ENCODE peak calls at places on chromosomes 16 and 17, in six cellular contexts. One of them, this sample, is unnamed.

GRCh38 chr17:15392326-15392739 is 50.9 kb upstream of the TEKT3 start:
- DNase-seq in upper lobe of right lung: no peak
- DNase-seq in brain microvascular endothelial cell: peak
- DNase-seq in lung: no peak
- DNase-seq in omental fat pad: no peak
- DNase-seq in AG04450: peak
- DNase-seq in this sample: no peak

GRCh38 chr16:28830531-28830930 is 7.7 kb downstream of the ATXN2L start:
- DNase-seq in upper lobe of right lung: no peak
- DNase-seq in AG04450: no peak
- DNase-seq in brain microvascular endothelial cell: no peak
- DNase-seq in omental fat pad: no peak
- DNase-seq in lung: no peak
- DNase-seq in this sample: no peak

GRCh38 chr16:23359092-23359760 is 57.1 kb downstream of the SCNN1B start:
- DNase-seq in lung: no peak
- DNase-seq in omental fat pad: no peak
- DNase-seq in upper lobe of right lung: no peak
- DNase-seq in AG04450: no peak
- DNase-seq in brain microvascular endothelial cell: no peak
- DNase-seq in this sample: no peak

GRCh38 chr16:25066747-25067631 is 44.6 kb upstream of the LCMT1 start:
- DNase-seq in omental fat pad: peak
- DNase-seq in AG04450: no peak
- DNase-seq in upper lobe of right lung: peak
- DNase-seq in lung: peak
- DNase-seq in brain microvascular endothelial cell: peak
- DNase-seq in this sample: peak

GRCh38 chr17:82126479-82127314 is 28.7 kb upstream of the FASN start:
- DNase-seq in upper lobe of right lung: no peak
- DNase-seq in brain microvascular endothelial cell: no peak
- DNase-seq in AG04450: no peak
- DNase-seq in omental fat pad: no peak
- DNase-seq in lung: no peak
- DNase-seq in this sample: no peak

GRCh38 chr17:51617876-51618455 is 357.6 kb downstream of the UTP18 start:
- DNase-seq in upper lobe of right lung: no peak
- DNase-seq in AG04450: no peak
- DNase-seq in lung: no peak
- DNase-seq in brain microvascular endothelial cell: no peak
- DNase-seq in omental fat pad: no peak
- DNase-seq in this sample: no peak

GRCh38 chr17:61364463-61364846 is 35.2 kb upstream of the TBX2 start:
- DNase-seq in lung: no peak
- DNase-seq in omental fat pad: no peak
- DNase-seq in upper lobe of right lung: no peak
- DNase-seq in AG04450: no peak
- DNase-seq in brain microvascular endothelial cell: no peak
- DNase-seq in this sample: no peak

GRCh38 chr17:2853111-2853721 is 57.0 kb downstream of the RAP1GAP2 start:
- DNase-seq in upper lobe of right lung: peak
- DNase-seq in AG04450: no peak
- DNase-seq in lung: peak
- DNase-seq in omental fat pad: peak
- DNase-seq in brain microvascular endothelial cell: peak
- DNase-seq in this sample: peak

GRCh38 chr17:16484445-16485169 is 7.4 kb downstream of the LRRC75A start:
- DNase-seq in brain microvascular endothelial cell: no peak
- DNase-seq in omental fat pad: no peak
- DNase-seq in AG04450: no peak
- DNase-seq in lung: no peak
- DNase-seq in upper lobe of right lung: no peak
- DNase-seq in this sample: no peak

GRCh38 chr16:82954224-82954929 is 327.6 kb downstream of the CDH13 start:
- DNase-seq in omental fat pad: no peak
- DNase-seq in AG04450: peak
- DNase-seq in upper lobe of right lung: no peak
- DNase-seq in lung: no peak
- DNase-seq in brain microvascular endothelial cell: peak
- DNase-seq in this sample: no peak

GRCh38 chr17:59848778-59849177 is 44.0 kb downstream of the TUBD1 start:
- DNase-seq in brain microvascular endothelial cell: peak
- DNase-seq in upper lobe of right lung: peak
- DNase-seq in omental fat pad: no peak
- DNase-seq in AG04450: no peak
- DNase-seq in lung: peak
- DNase-seq in this sample: peak

GRCh38 chr17:34370997-34371395 is 8.0 kb upstream of the CCL1 start:
- DNase-seq in brain microvascular endothelial cell: no peak
- DNase-seq in lung: no peak
- DNase-seq in omental fat pad: no peak
- DNase-seq in upper lobe of right lung: no peak
- DNase-seq in AG04450: no peak
- DNase-seq in this sample: peak

GRCh38 chr17:60301644-60302043 is 90.3 kb downstream of the USP32 start:
- DNase-seq in lung: no peak
- DNase-seq in omental fat pad: no peak
- DNase-seq in AG04450: no peak
- DNase-seq in brain microvascular endothelial cell: no peak
- DNase-seq in upper lobe of right lung: no peak
- DNase-seq in this sample: no peak

DNA sequence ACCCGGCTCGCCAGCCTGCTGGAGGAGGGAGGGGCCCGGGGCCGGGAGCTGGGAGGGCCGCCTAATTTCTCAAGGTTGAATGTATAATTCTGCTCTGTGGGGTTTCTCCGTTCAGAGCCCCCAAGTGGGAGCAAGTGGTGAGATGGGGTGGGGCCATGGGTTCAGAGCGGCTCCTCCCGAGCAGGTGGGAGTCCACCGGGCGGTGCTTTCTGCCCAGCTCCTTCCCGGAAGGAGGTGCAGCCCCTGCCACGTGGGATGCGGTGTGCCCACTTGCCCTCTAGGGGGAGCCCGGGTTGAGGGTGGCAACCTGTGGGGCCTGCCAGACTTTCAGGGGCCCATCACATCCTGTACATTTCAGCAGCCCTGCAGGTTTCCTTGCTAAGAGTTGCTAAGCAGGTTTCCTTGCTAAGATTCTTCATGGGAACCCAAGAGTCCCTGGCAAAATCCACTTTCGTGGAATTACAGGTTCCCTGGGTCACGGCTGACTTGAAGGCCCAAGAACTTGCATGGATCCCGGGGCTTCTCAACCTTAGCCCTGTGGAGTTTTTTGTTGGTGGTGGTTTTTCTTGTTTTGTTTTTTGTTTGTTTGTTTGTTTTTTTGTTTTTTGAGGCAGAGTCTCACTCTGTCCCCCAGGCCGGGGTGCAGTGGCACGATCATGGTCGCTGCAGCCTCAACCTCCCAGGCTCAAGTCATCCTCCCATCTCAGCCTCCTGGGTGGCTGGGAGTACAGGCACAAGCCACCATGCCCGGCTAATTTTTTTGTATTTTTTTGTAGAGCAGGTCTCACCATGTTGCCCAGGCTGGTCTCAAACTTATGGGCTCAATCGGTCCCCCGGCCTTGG is 196.6 kb upstream of the GSE1 start:
- DNase-seq in lung: peak
- DNase-seq in brain microvascular endothelial cell: no peak
- DNase-seq in AG04450: no peak
- DNase-seq in omental fat pad: no peak
- DNase-seq in upper lobe of right lung: peak
- DNase-seq in this sample: peak
- TF ChIP-seq CTCF in lung: peak
- TF ChIP-seq CTCF in brain microvascular endothelial cell: peak
- TF ChIP-seq CTCF in AG04450: peak
- TF ChIP-seq CTCF in omental fat pad: no peak
- TF ChIP-seq CTCF in upper lobe of right lung: peak
- TF ChIP-seq CTCF in this sample: peak

DNA sequence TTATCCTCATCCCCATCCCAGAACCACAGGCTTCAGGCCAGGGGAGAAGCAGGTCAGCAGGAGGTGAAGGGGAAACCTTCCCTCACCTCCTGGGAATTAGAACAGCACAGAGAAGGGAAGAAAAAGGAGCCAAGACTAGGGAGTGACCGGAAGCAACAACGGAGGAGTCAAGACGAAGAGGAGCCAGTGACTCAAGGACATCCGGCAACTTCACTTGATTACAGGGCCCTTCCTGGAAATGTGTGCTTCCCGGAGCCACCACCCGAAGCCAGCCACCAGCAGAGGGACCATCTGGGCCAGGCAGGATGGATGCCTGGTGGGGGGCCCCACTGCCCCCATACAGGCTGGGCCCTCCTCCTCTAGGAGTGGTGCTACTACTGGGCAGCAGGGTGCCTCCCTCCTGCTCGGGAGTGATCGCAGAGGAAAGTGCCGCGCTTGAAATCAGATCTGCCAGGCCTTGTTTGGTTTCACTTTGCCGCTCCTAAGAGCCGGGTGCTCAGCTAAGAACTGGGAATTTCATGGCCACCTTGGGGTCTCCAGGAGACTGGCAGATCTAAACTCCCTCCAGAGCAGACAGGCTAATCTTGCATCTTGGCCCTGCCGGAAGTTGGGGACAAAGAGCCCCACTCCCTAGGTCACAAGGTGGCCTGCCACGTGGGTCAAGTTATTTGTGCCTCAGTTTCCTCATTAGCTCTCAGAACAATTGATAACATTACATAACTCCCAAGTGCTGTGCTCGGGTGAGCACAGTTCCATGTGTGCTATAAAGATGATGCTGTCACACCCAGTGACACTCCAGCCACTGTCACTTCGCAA is 6.6 kb downstream of the CDC42EP4 start:
- DNase-seq in AG04450: no peak
- DNase-seq in brain microvascular endothelial cell: peak
- DNase-seq in upper lobe of right lung: peak
- DNase-seq in omental fat pad: no peak
- DNase-seq in lung: peak
- DNase-seq in this sample: no peak
- TF ChIP-seq CTCF in AG04450: peak
- TF ChIP-seq CTCF in brain microvascular endothelial cell: peak
- TF ChIP-seq CTCF in upper lobe of right lung: peak
- TF ChIP-seq CTCF in omental fat pad: no peak
- TF ChIP-seq CTCF in lung: no peak
- TF ChIP-seq CTCF in this sample: peak

DNA sequence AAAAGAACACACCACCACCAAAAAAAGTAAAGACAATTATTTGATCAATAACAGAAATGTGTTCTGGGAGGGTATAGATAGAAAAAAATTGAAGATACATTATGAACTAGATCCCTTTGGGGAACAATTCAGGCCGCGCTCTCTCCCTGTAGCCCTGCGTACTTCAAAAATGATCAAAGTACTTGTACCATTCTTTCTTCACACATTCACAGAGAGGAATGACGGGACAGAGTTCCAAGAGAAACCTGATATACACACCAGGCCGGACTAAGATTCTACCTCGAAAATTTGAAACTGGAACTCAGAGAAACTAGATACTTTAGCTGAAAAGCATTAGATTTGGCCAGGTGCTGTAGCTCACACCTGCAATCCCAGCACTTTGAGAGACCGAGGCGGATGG is 50.0 kb downstream of the CNOT1 start:
- DNase-seq in upper lobe of right lung: no peak
- DNase-seq in lung: no peak
- DNase-seq in brain microvascular endothelial cell: no peak
- DNase-seq in AG04450: no peak
- DNase-seq in omental fat pad: no peak
- DNase-seq in this sample: no peak
- TF ChIP-seq CTCF in upper lobe of right lung: no peak
- TF ChIP-seq CTCF in lung: no peak
- TF ChIP-seq CTCF in brain microvascular endothelial cell: no peak
- TF ChIP-seq CTCF in AG04450: no peak
- TF ChIP-seq CTCF in omental fat pad: no peak
- TF ChIP-seq CTCF in this sample: no peak

DNA sequence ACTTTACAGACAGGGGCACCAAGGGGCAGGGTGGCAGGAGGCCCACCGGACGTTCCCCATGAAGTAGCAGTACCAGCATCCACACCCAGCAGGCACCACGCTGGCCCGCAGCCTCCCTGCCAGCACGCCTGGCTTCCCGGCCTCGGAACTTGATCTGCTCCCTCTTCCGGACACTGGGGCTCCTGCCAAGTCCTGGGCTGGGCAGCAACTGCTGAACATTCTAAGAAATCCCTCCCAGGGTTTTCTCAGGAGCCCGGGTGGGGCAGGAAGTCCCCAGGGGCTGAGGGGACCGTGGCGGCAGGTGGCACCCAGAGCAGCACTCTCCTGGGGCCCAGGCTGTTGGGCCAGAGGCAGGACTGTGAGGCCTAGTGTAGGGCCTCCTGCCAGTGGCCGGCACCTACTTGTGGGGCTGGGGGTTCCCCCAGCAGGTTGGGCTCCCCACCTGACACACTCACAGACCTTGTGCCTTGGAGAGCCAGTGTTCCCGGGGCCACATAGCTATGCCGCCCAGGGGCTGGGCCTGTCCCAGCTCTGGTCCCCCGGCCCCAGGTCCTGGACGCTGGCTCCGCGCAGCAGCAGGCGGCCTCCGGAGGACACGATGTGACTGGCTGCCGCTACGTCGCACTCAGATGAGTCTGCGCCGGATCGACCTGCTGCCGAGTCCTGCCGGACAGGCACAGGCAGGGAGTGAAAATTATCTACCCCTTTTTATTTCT is 86.2 kb upstream of the CBX4 start:
- DNase-seq in upper lobe of right lung: peak
- DNase-seq in AG04450: no peak
- DNase-seq in brain microvascular endothelial cell: no peak
- DNase-seq in lung: peak
- DNase-seq in omental fat pad: no peak
- DNase-seq in this sample: no peak
- TF ChIP-seq CTCF in upper lobe of right lung: peak
- TF ChIP-seq CTCF in AG04450: no peak
- TF ChIP-seq CTCF in brain microvascular endothelial cell: peak
- TF ChIP-seq CTCF in lung: no peak
- TF ChIP-seq CTCF in omental fat pad: no peak
- TF ChIP-seq CTCF in this sample: no peak

GRCh38 chr17:5531019-5531418 is 44.7 kb downstream of the MIS12 start:
- DNase-seq in AG04450: no peak
- DNase-seq in upper lobe of right lung: peak
- DNase-seq in brain microvascular endothelial cell: no peak
- DNase-seq in omental fat pad: no peak
- DNase-seq in lung: no peak
- DNase-seq in this sample: no peak
- TF ChIP-seq CTCF in AG04450: no peak
- TF ChIP-seq CTCF in upper lobe of right lung: no peak
- TF ChIP-seq CTCF in brain microvascular endothelial cell: no peak
- TF ChIP-seq CTCF in omental fat pad: no peak
- TF ChIP-seq CTCF in lung: no peak
- TF ChIP-seq CTCF in this sample: no peak

GRCh38 chr16:81003610-81004460 is 2.9 kb downstream of the CMC2 start:
- DNase-seq in omental fat pad: no peak
- DNase-seq in AG04450: no peak
- DNase-seq in upper lobe of right lung: no peak
- DNase-seq in brain microvascular endothelial cell: no peak
- DNase-seq in lung: no peak
- DNase-seq in this sample: no peak

GRCh38 chr16:81008151-81008789 is 1.3 kb downstream of the CENPN start:
- DNase-seq in lung: no peak
- DNase-seq in omental fat pad: no peak
- DNase-seq in upper lobe of right lung: no peak
- DNase-seq in brain microvascular endothelial cell: no peak
- DNase-seq in AG04450: no peak
- DNase-seq in this sample: no peak

GRCh38 chr16:81004646-81005353 is 1.9 kb downstream of the CMC2 start:
- DNase-seq in upper lobe of right lung: no peak
- DNase-seq in AG04450: peak
- DNase-seq in omental fat pad: no peak
- DNase-seq in lung: no peak
- DNase-seq in brain microvascular endothelial cell: peak
- DNase-seq in this sample: no peak

GRCh38 chr16:81006472-81007311 is at the start of the genes CENPN and CMC2:
- DNase-seq in lung: peak
- DNase-seq in upper lobe of right lung: peak
- DNase-seq in AG04450: peak
- DNase-seq in brain microvascular endothelial cell: peak
- DNase-seq in omental fat pad: peak
- DNase-seq in this sample: peak

GRCh38 chr16:81005644-81006471 is 827 bp downstream of the CMC2 start:
- DNase-seq in omental fat pad: no peak
- DNase-seq in upper lobe of right lung: no peak
- DNase-seq in brain microvascular endothelial cell: no peak
- DNase-seq in lung: no peak
- DNase-seq in AG04450: no peak
- DNase-seq in this sample: peak
- TF ChIP-seq CTCF in omental fat pad: no peak
- TF ChIP-seq CTCF in upper lobe of right lung: no peak
- TF ChIP-seq CTCF in brain microvascular endothelial cell: no peak
- TF ChIP-seq CTCF in lung: no peak
- TF ChIP-seq CTCF in AG04450: no peak
- TF ChIP-seq CTCF in this sample: no peak

This sample was measured in CD14-positive monocyte.